ENCODE peak calls at places on chromosomes 2 and 18, in ten cellular contexts. B, T, Y, X, G, K, R, I, Z and A are unnamed samples.

GRCh38 chr2:46001290-46001689 is 295.9 kb upstream of the EPAS1 start:
- DNase-seq in B (no peak), T (no peak), Y (no peak), X (no peak), G (no peak), K (no peak), R (no peak), I (no peak), Z (no peak), A (no peak)

GRCh38 chr2:72132981-72133720 is 14.5 kb downstream of the CYP26B1 start:
- DNase-seq in B (no peak), T (no peak), Y (no peak), X (peak), G (no peak), K (no peak), R (no peak), I (no peak), Z (no peak), A (no peak)

GRCh38 chr18:24212939-24213338 is 74.1 kb downstream of the CABYR start:
- DNase-seq in B (peak), T (no peak), Y (no peak), X (no peak), G (no peak), K (no peak), R (no peak), I (no peak), Z (peak), A (peak)

GRCh38 chr18:37254256-37254880 is 311.2 kb downstream of the CELF4 start:
- DNase-seq in B (no peak), T (no peak), Y (no peak), X (peak), G (no peak), K (no peak), R (no peak), I (no peak), Z (no peak), A (no peak)

GRCh38 chr2:10654069-10654468 is 35.7 kb downstream of the NOL10 start:
- DNase-seq in B (peak), T (no peak), Y (peak), X (no peak), G (no peak), K (peak), R (peak), I (no peak), Z (peak), A (peak)

GRCh38 chr2:48250943-48251342 is 279.0 kb upstream of the STON1 start:
- DNase-seq in B (no peak), T (no peak), Y (no peak), X (no peak), G (no peak), K (no peak), R (peak), I (no peak), Z (peak), A (no peak)

GRCh38 chr2:187525164-187525900 is 28.9 kb downstream of the TFPI start:
- DNase-seq in B (no peak), T (no peak), Y (no peak), X (no peak), G (no peak), K (no peak), R (no peak), I (no peak), Z (no peak), A (no peak)

GRCh38 chr2:115910270-115910669 is 1467.8 kb downstream of the DPP10 start:
- DNase-seq in B (peak), T (no peak), Y (no peak), X (no peak), G (no peak), K (no peak), R (peak), I (no peak), Z (no peak), A (no peak)

GRCh38 chr2:239881561-239882320 is 143.4 kb downstream of the NDUFA10 start:
- DNase-seq in B (no peak), T (no peak), Y (no peak), X (no peak), G (no peak), K (no peak), R (no peak), I (no peak), Z (no peak), A (no peak)

DNA sequence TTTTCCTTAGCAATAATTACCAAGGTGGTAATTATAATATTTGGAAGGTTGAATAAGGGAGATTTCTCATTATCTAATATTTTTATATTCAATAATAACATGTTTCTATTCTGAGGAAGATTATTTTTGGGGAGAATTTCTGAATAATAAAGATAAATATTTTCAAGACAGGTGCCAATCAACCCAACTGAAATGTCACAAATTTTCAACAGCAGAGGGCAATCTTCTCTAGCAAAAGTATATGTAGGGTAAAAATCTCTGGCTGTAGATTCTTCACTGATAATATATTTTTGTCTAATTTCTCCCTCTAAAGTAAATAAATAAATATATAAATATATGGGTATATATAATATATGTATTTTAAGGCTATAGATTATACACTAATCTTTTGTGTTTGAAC is 1187.2 kb upstream of the CRIM1 start:
- DNase-seq in B (peak), T (no peak), Y (no peak), X (no peak), G (no peak), K (no peak), R (peak), I (no peak), Z (no peak), A (no peak)
- TF ChIP-seq CTCF in B (no peak), T (no peak), Y (no peak), X (no peak), G (no peak), K (peak), R (no peak), I (no peak), Z (no peak), A (no peak)

GRCh38 chr2:63122921-63123320 is 72.3 kb downstream of the OTX1 start:
- DNase-seq in B (no peak), T (no peak), Y (no peak), X (no peak), G (no peak), K (no peak), R (no peak), I (no peak), Z (no peak), A (no peak)

GRCh38 chr2:63124209-63124608 is 73.6 kb downstream of the OTX1 start:
- DNase-seq in B (peak), T (no peak), Y (no peak), X (no peak), G (peak), K (peak), R (peak), I (no peak), Z (peak), A (no peak)

GRCh38 chr2:63124850-63125249 is 74.2 kb downstream of the OTX1 start:
- DNase-seq in B (no peak), T (no peak), Y (no peak), X (no peak), G (peak), K (peak), R (no peak), I (no peak), Z (no peak), A (no peak)

GRCh38 chr2:63121055-63121834 is 70.6 kb downstream of the OTX1 start:
- DNase-seq in B (no peak), T (no peak), Y (no peak), X (no peak), G (no peak), K (no peak), R (no peak), I (no peak), Z (no peak), A (no peak)
- TF ChIP-seq CTCF in B (no peak), T (no peak), Y (no peak), X (no peak), G (no peak), K (no peak), R (no peak), I (no peak), Z (no peak), A (no peak)

DNA sequence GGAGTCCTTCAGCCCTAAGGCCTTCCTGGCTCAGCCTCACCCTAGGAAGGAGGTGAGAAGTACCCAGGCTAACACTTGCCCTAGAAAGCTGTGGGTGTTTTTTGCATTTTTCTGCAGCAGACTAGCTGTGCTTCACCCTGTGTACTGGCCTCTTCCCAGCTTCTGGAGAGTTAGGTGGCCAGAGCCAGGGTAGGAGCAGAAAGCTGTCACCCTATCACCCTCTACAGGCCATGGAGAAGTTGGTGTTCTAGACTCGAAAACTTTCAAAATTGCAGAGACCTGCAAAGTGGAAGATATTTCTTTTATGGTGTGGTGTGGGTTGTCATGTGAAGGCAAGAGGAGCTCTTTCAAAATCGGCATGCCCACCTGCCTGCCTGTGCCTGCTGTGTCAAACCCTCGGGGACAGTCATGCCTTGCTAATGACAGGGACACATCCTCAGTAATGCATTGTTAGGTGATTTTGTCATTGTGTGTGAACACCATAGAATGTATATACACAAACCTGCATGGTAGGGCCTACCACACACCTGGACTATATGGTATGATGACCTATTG is 29.8 kb downstream of the EHD3 start:
- DNase-seq in B (no peak), T (no peak), Y (no peak), X (no peak), G (no peak), K (no peak), R (no peak), I (no peak), Z (no peak), A (no peak)
- TF ChIP-seq CTCF in B (no peak), T (no peak), Y (peak), X (no peak), G (no peak), K (peak), R (no peak), I (no peak), Z (no peak), A (no peak)

GRCh38 chr2:27442282-27442980 is at the start of gene KRTCAP3:
- DNase-seq in B (peak), T (peak), Y (no peak), X (no peak), G (peak), K (peak), R (no peak), I (peak), Z (no peak), A (no peak)
- TF ChIP-seq CTCF in B (peak), T (no peak), Y (no peak), X (no peak), G (no peak), K (no peak), R (no peak), I (peak), Z (no peak), A (no peak)

GRCh38 chr2:17148298-17149228 is 369.7 kb downstream of the RAD51AP2 start:
- DNase-seq in B (no peak), T (no peak), Y (no peak), X (no peak), G (no peak), K (no peak), R (peak), I (peak), Z (peak), A (no peak)
- TF ChIP-seq CTCF in B (peak), T (no peak), Y (no peak), X (peak), G (no peak), K (peak), R (peak), I (peak), Z (peak), A (peak)

GRCh38 chr2:36318547-36318946 is 37.0 kb upstream of the CRIM1 start:
- DNase-seq in B (no peak), T (no peak), Y (no peak), X (no peak), G (no peak), K (no peak), R (peak), I (no peak), Z (peak), A (no peak)
- TF ChIP-seq CTCF in B (no peak), T (no peak), Y (no peak), X (no peak), G (no peak), K (no peak), R (peak), I (no peak), Z (peak), A (no peak)